ENCODE peak calls at places on chromosomes 7 and 10, in nine cellular contexts. U, I, A, Z, T, F, G, M and W are unnamed samples.
A peak's percentile ranks its signal among the peaks of the same experiment; 100 is the strongest.

GRCh38 chr10:32237644-32238345 is 109.2 kb downstream of the EPC1 start:
- DNase-seq in U (no peak), I (no peak), A (peak; percentile 54), Z (no peak), T (no peak), F (no peak), G (peak; percentile 35), M (no peak), W (no peak)

GRCh38 chr10:24642921-24643678 is 80.6 kb downstream of the ARHGAP21 start:
- DNase-seq in U (no peak), I (peak; percentile 69), A (peak; percentile 83), Z (peak; percentile 9), T (peak; percentile 58), F (peak; percentile 39), G (no peak), M (no peak), W (peak; percentile 69)

GRCh38 chr10:37865957-37866671 is 8.7 kb upstream of the ZNF248 start:
- DNase-seq in U (no peak), I (no peak), A (no peak), Z (no peak), T (peak; percentile 50), F (no peak), G (no peak), M (peak; percentile 53), W (peak; percentile 68)

GRCh38 chr10:78200686-78201085 is 167.0 kb downstream of the RPS24 start:
- DNase-seq in U (no peak), I (no peak), A (no peak), Z (no peak), T (no peak), F (no peak), G (no peak), M (no peak), W (no peak)

GRCh38 chr7:149817301-149817771 is 20.8 kb upstream of the ZNF862 start:
- DNase-seq in U (no peak), I (no peak), A (no peak), Z (no peak), T (no peak), F (no peak), G (no peak), M (no peak), W (no peak)

GRCh38 chr7:100835903-100836811 is 8.8 kb upstream of the EPHB4 start:
- DNase-seq in U (no peak), I (no peak), A (no peak), Z (peak; percentile 72), T (no peak), F (peak; percentile 13), G (no peak), M (peak; percentile 78), W (no peak)

GRCh38 chr7:119086026-119086425 is 861.5 kb downstream of the ANKRD7 start:
- DNase-seq in U (no peak), I (no peak), A (no peak), Z (no peak), T (no peak), F (no peak), G (no peak), M (no peak), W (no peak)

GRCh38 chr10:34697366-34698247 is 117.5 kb downstream of the PARD3 start:
- DNase-seq in U (no peak), I (no peak), A (no peak), Z (no peak), T (no peak), F (no peak), G (no peak), M (no peak), W (no peak)

GRCh38 chr7:81299272-81299671 is 380.4 kb upstream of the SEMA3C start:
- DNase-seq in U (no peak), I (no peak), A (peak; percentile 96), Z (no peak), T (no peak), F (no peak), G (peak; percentile 93), M (no peak), W (no peak)

GRCh38 chr7:133940368-133940767 is 186.8 kb upstream of the LRGUK start:
- DNase-seq in U (no peak), I (no peak), A (no peak), Z (no peak), T (no peak), F (no peak), G (no peak), M (no peak), W (no peak)

GRCh38 chr10:99661370-99661749 is 2.1 kb downstream of the ENTPD7 start:
- DNase-seq in U (no peak), I (no peak), A (peak; percentile 66), Z (no peak), T (no peak), F (no peak), G (peak; percentile 68), M (no peak), W (no peak)

GRCh38 chr7:157635148-157635500 is 298.3 kb downstream of the DNAJB6 start:
- DNase-seq in U (no peak), I (no peak), A (no peak), Z (no peak), T (no peak), F (no peak), G (no peak), M (no peak), W (no peak)

GRCh38 chr10:22475857-22476600 is 130.7 kb downstream of the SPAG6 start:
- DNase-seq in U (no peak), I (no peak), A (no peak), Z (peak; percentile 31), T (peak; percentile 9), F (peak; percentile 66), G (no peak), M (peak; percentile 14), W (no peak)

GRCh38 chr10:119391430-119392313 is 150.8 kb downstream of the RGS10 start:
- DNase-seq in U (no peak), I (no peak), A (no peak), Z (no peak), T (no peak), F (no peak), G (no peak), M (no peak), W (no peak)